ENCODE peak calls at places on chromosome 13, in eight cellular contexts. K is GM23248; A is fibroblast of lung; S is aorta; P is mammary epithelial cell; I is CD8-positive, alpha-beta T cell; Z is right lobe of liver; B is MM.1S. M is an unnamed sample.

GRCh38 chr13:52599037-52599852 is 43.0 kb upstream of the HNRNPA1L2 start:
- DNase-seq in K (peak; percentile 81), A (peak; percentile 59), S (no peak), P (peak; percentile 83), I (no peak), Z (no peak), B (no peak), M (no peak)

GRCh38 chr13:75855847-75856246 is 219.7 kb downstream of the LMO7 start:
- DNase-seq in K (no peak), A (no peak), S (no peak), P (no peak), I (no peak), Z (no peak), B (no peak), M (no peak)

GRCh38 chr13:45527699-45528462 is 63.1 kb downstream of the COG3 start:
- DNase-seq in K (no peak), A (peak; percentile 30), S (no peak), P (no peak), I (no peak), Z (no peak), B (no peak), M (no peak)

GRCh38 chr13:33135097-33135496 is 118.9 kb downstream of the KL start:
- DNase-seq in K (no peak), A (no peak), S (no peak), P (no peak), I (no peak), Z (no peak), B (no peak), M (no peak)

GRCh38 chr13:33744589-33745369 is 73.2 kb upstream of the RFC3 start:
- DNase-seq in K (peak; percentile 13), A (no peak), S (no peak), P (no peak), I (no peak), Z (no peak), B (no peak), M (no peak)

GRCh38 chr13:90545070-90545840 is 802.2 kb upstream of the MIR17HG start:
- DNase-seq in K (peak; percentile 8), A (no peak), S (peak; percentile 28), P (peak; percentile 41), I (no peak), Z (no peak), B (no peak), M (no peak)

GRCh38 chr13:88436974-88437373 is 765.8 kb downstream of the SLITRK5 start:
- DNase-seq in K (no peak), A (no peak), S (no peak), P (no peak), I (no peak), Z (no peak), B (no peak), M (no peak)

GRCh38 chr13:25281937-25282332 is 5.4 kb downstream of the MTMR6 start:
- DNase-seq in K (no peak), A (no peak), S (no peak), P (no peak), I (no peak), Z (no peak), B (no peak), M (no peak)

GRCh38 chr13:63448654-63449053 is 2033.0 kb upstream of the PCDH20 start:
- DNase-seq in K (no peak), A (peak; percentile 16), S (no peak), P (no peak), I (no peak), Z (no peak), B (no peak), M (no peak)

GRCh38 chr13:41995946-41996345 is 35.0 kb upstream of the VWA8 start:
- DNase-seq in K (peak; percentile 64), A (peak; percentile 21), S (no peak), P (peak; percentile 85), I (no peak), Z (no peak), B (no peak), M (no peak)

GRCh38 chr13:32838985-32839384 is 177.2 kb upstream of the KL start:
- DNase-seq in K (no peak), A (peak; percentile 72), S (no peak), P (no peak), I (no peak), Z (no peak), B (peak; percentile 64), M (no peak)

GRCh38 chr13:32538234-32538620 is 368 bp downstream of the N4BP2L2 start:
- DNase-seq in K (peak; percentile 76), A (peak; percentile 52), S (peak; percentile 77), P (peak; percentile 66), I (no peak), Z (peak; percentile 61), B (peak; percentile 70), M (no peak)

GRCh38 chr13:59442946-59443345 is 720.8 kb downstream of the DIAPH3 start:
- DNase-seq in K (no peak), A (peak; percentile 89), S (no peak), P (no peak), I (no peak), Z (no peak), B (no peak), M (no peak)

GRCh38 chr13:109256866-109257760 is 529.3 kb downstream of the IRS2 start:
- DNase-seq in K (peak; percentile 97), A (peak; percentile 94), S (no peak), P (peak; percentile 100), I (no peak), Z (no peak), B (no peak), M (no peak)

GRCh38 chr13:28622286-28622685 is 36.6 kb upstream of the POMP start:
- DNase-seq in K (no peak), A (no peak), S (no peak), P (no peak), I (no peak), Z (peak; percentile 58), B (no peak), M (no peak)

GRCh38 chr13:103067751-103068563 is 1.7 kb upstream of the SLC10A2 start:
- DNase-seq in K (no peak), A (no peak), S (no peak), P (peak; percentile 14), I (no peak), Z (no peak), B (no peak), M (no peak)

GRCh38 chr13:23469901-23470525 is 36.5 kb upstream of the SACS start:
- DNase-seq in K (peak; percentile 91), A (no peak), S (no peak), P (no peak), I (no peak), Z (no peak), B (no peak), M (no peak)

GRCh38 chr13:74871671-74872070 is 610.3 kb downstream of the TBC1D4 start:
- DNase-seq in K (no peak), A (no peak), S (no peak), P (no peak), I (no peak), Z (no peak), B (no peak), M (no peak)

GRCh38 chr13:32988588-32989256 is 27.5 kb upstream of the KL start:
- DNase-seq in K (peak; percentile 7), A (no peak), S (no peak), P (no peak), I (no peak), Z (no peak), B (no peak), M (no peak)

GRCh38 chr13:76523740-76524382 is 362.3 kb downstream of the KCTD12 start:
- DNase-seq in K (no peak), A (no peak), S (no peak), P (no peak), I (no peak), Z (no peak), B (peak; percentile 81), M (no peak)

GRCh38 chr13:77047649-77048343 is 20.8 kb upstream of the FBXL3 start:
- DNase-seq in K (no peak), A (no peak), S (no peak), P (no peak), I (no peak), Z (no peak), B (no peak), M (no peak)

GRCh38 chr13:82749551-82749950 is 1132.7 kb downstream of the SLITRK1 start:
- DNase-seq in K (no peak), A (peak; percentile 50), S (no peak), P (no peak), I (no peak), Z (no peak), B (no peak), M (no peak)

GRCh38 chr13:79490846-79491245 is 9.9 kb downstream of the NDFIP2 start:
- DNase-seq in K (no peak), A (no peak), S (no peak), P (no peak), I (no peak), Z (no peak), B (no peak), M (no peak)

GRCh38 chr13:100409132-100409531 is 179.5 kb downstream of the GGACT start:
- DNase-seq in K (peak; percentile 16), A (no peak), S (no peak), P (peak; percentile 6), I (no peak), Z (no peak), B (no peak), M (no peak)
- H3K9me3 ChIP-seq in K (no peaks in the 10 kb centered on the region), A (peaks cover 2% of the 10 kb centered on the region), S (peaks cover 16% of the 10 kb centered on the region), P (peaks cover 23% of the 10 kb centered on the region), I (peaks cover 16% of the 10 kb centered on the region), Z (no peaks in the 10 kb centered on the region), B (no peaks in the 10 kb centered on the region), M (peaks cover 6% of the 10 kb centered on the region)

GRCh38 chr13:48998893-48999292 is 23.2 kb downstream of the FNDC3A start:
- DNase-seq in K (no peak), A (no peak), S (no peak), P (no peak), I (no peak), Z (no peak), B (no peak), M (no peak)
- H3K9me3 ChIP-seq in K (peaks cover 8% of the 10 kb centered on the region), A (no peaks in the 10 kb centered on the region), S (no peaks in the 10 kb centered on the region), P (peaks cover 5% of the 10 kb centered on the region), I (no peaks in the 10 kb centered on the region), Z (no peaks in the 10 kb centered on the region), B (no peaks in the 10 kb centered on the region), M (peaks cover 7% of the 10 kb centered on the region)

GRCh38 chr13:40875048-40875447 is 85.6 kb downstream of the SLC25A15 start:
- DNase-seq in K (peak; percentile 4), A (no peak), S (peak; percentile 26), P (peak; percentile 14), I (no peak), Z (no peak), B (no peak), M (no peak)
- H3K9me3 ChIP-seq in K (no peaks in the 10 kb centered on the region), A (no peaks in the 10 kb centered on the region), S (peaks cover 29% of the 10 kb centered on the region), P (peaks cover 19% of the 10 kb centered on the region), I (peaks cover 10% of the 10 kb centered on the region), Z (no peaks in the 10 kb centered on the region), B (no peaks in the 10 kb centered on the region), M (peaks cover 5% of the 10 kb centered on the region)

DNA sequence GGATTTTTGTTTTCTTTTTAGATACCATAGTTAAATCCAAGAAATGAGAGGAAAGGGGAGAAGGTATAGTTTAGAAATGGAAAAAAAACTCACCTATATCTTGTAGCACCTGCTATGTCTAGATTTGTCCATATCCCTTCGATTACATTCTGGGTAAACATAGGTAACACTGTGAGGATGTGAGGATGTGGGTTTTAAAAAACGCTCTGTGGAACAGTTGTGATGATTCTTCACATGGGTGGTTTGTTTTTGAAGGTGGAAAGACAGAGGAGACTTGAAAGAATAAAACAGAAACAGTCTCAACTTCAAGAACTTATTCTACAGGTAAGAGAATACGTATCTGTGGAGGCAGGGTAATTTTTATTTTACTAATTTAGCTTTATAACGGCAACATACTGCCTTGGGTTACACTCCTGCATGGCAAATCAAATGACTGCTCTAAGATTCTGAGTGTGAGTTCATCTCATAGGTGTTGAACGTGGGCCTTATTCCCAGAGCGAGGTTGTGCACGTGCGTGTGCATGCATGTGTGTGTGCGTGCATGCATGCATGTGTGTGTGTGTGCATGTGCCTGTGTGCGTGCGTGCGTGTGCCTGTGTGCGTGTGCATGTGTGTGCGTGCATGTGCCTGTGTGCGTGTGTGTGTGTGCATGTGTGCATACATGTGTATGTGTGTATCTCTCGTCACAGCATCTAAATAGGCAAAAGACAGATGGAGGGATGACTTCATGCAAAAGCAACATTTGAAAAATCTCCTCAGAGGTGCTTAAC is 23.5 kb downstream of the ATP4B start:
- DNase-seq in K (no peak), A (no peak), S (no peak), P (no peak), I (no peak), Z (peak; percentile 16), B (no peak), M (no peak)
- H3K9me3 ChIP-seq in K (no peaks in the 10 kb centered on the region), A (no peaks in the 10 kb centered on the region), S (no peaks in the 10 kb centered on the region), P (no peaks in the 10 kb centered on the region), I (no peaks in the 10 kb centered on the region), Z (no peaks in the 10 kb centered on the region), B (no peaks in the 10 kb centered on the region), M (no peaks in the 10 kb centered on the region)

M was measured in T-helper 17 cell.